ENCODE peak calls at places on chromosomes 12 and 14, in eight cellular contexts. O, Z, D, E, H, W, L and F are unnamed samples.
A peak's percentile ranks its signal among the peaks of the same experiment; 100 is the strongest.

GRCh38 chr14:103296007-103296406 is 38.0 kb upstream of the EIF5 start:
- DNase-seq in O (peak; percentile 27), Z (peak; percentile 40), D (peak; percentile 85), E (peak; percentile 49), H (peak; percentile 37), W (peak; percentile 48), L (no peak), F (no peak)

GRCh38 chr12:112013601-112014402 is 576 bp downstream of the ERP29 start:
- DNase-seq in O (peak; percentile 24), Z (peak; percentile 81), D (peak; percentile 82), E (peak; percentile 70), H (peak; percentile 85), W (peak; percentile 89), L (peak; percentile 55), F (peak; percentile 42)

GRCh38 chr12:52156757-52157565 is 34.9 kb downstream of the KRT80 start:
- DNase-seq in O (no peak), Z (peak; percentile 85), D (peak; percentile 76), E (peak; percentile 33), H (peak; percentile 55), W (peak; percentile 88), L (peak; percentile 72), F (no peak)

GRCh38 chr12:93571854-93572711 is at the start of gene SOCS2:
- DNase-seq in O (no peak), Z (peak; percentile 65), D (peak; percentile 68), E (peak; percentile 38), H (peak; percentile 56), W (no peak), L (peak; percentile 27), F (no peak)

GRCh38 chr12:110371408-110372055 is 32.0 kb downstream of the ANAPC7 start:
- DNase-seq in O (no peak), Z (no peak), D (no peak), E (no peak), H (no peak), W (no peak), L (no peak), F (no peak)

GRCh38 chr14:69260246-69260978 is 454 bp downstream of the GALNT16 start:
- DNase-seq in O (no peak), Z (peak; percentile 58), D (peak; percentile 49), E (no peak), H (peak; percentile 17), W (peak; percentile 47), L (no peak), F (no peak)

GRCh38 chr12:27970391-27970980 is 2.0 kb downstream of the PTHLH start:
- DNase-seq in O (no peak), Z (peak; percentile 82), D (peak; percentile 54), E (no peak), H (peak; percentile 52), W (peak; percentile 50), L (no peak), F (no peak)

GRCh38 chr12:76422878-76423438 is 74.7 kb upstream of the BBS10 start:
- DNase-seq in O (peak; percentile 8), Z (peak; percentile 51), D (peak; percentile 73), E (peak; percentile 79), H (peak; percentile 83), W (no peak), L (no peak), F (no peak)

GRCh38 chr12:107748472-107748871 is 12.5 kb downstream of the PRDM4 start:
- DNase-seq in O (peak; percentile 27), Z (peak; percentile 51), D (peak; percentile 88), E (peak; percentile 82), H (peak; percentile 73), W (no peak), L (no peak), F (no peak)

GRCh38 chr12:25458047-25458552 is 95.0 kb downstream of the LMNTD1 start:
- DNase-seq in O (peak; percentile 81), Z (peak; percentile 89), D (peak; percentile 97), E (peak; percentile 86), H (peak; percentile 88), W (peak; percentile 68), L (no peak), F (peak; percentile 90)

GRCh38 chr12:71441836-71442566 is 2.4 kb downstream of the LGR5 start:
- DNase-seq in O (no peak), Z (no peak), D (no peak), E (no peak), H (no peak), W (no peak), L (no peak), F (no peak)

GRCh38 chr12:71870409-71870808 is 30.9 kb downstream of the TBC1D15 start:
- DNase-seq in O (no peak), Z (no peak), D (no peak), E (no peak), H (peak; percentile 15), W (no peak), L (no peak), F (no peak)

GRCh38 chr12:16166563-16167470 is 110.7 kb downstream of the SLC15A5 start:
- DNase-seq in O (no peak), Z (no peak), D (no peak), E (no peak), H (no peak), W (no peak), L (no peak), F (no peak)

GRCh38 chr12:120965534-120966091 is 12.7 kb upstream of the HNF1A start:
- DNase-seq in O (no peak), Z (no peak), D (no peak), E (no peak), H (no peak), W (no peak), L (no peak), F (no peak)

GRCh38 chr14:50023671-50024490 is 92.5 kb downstream of the VCPKMT start:
- DNase-seq in O (no peak), Z (peak; percentile 68), D (peak; percentile 89), E (peak; percentile 83), H (peak; percentile 69), W (peak; percentile 34), L (no peak), F (no peak)